ENCODE peak calls at places on chromosome 14, in eight cellular contexts. L is RWPE1; G is effector memory CD8-positive, alpha-beta T cell; R is iPS-NIHi11; J is body of pancreas; W is immature natural killer cell; C is fibroblast of lung; A is hypothalamus. Q is an unnamed sample.

GRCh38 chr14:41604793-41605534 is 1.7 kb upstream of the LRFN5 start:
- DNase-seq in L (no peak), G (no peak), R (peak; percentile 55), J (peak; percentile 53), W (no peak), C (peak; percentile 87), A (no peak), Q (no peak)

GRCh38 chr14:103533137-103533998 is 4.4 kb downstream of the TRMT61A start:
- DNase-seq in L (no peak), G (no peak), R (no peak), J (no peak), W (no peak), C (no peak), A (no peak), Q (no peak)

GRCh38 chr14:47675489-47676300 is at the start of gene MDGA2:
- DNase-seq in L (peak; percentile 3), G (no peak), R (peak; percentile 58), J (no peak), W (no peak), C (no peak), A (no peak), Q (no peak)

GRCh38 chr14:105844810-105845724 is 318.7 kb downstream of the TMEM121 start:
- DNase-seq in L (no peak), G (no peak), R (no peak), J (no peak), W (no peak), C (no peak), A (no peak), Q (no peak)

GRCh38 chr14:38405851-38406630 is 150.1 kb upstream of the CLEC14A start:
- DNase-seq in L (no peak), G (no peak), R (peak; percentile 17), J (no peak), W (no peak), C (peak; percentile 71), A (no peak), Q (no peak)

GRCh38 chr14:20857630-20858261 is 33.4 kb upstream of the RNASE3 start:
- DNase-seq in L (peak; percentile 53), G (peak; percentile 70), R (peak; percentile 72), J (peak; percentile 80), W (peak; percentile 50), C (peak; percentile 51), A (peak; percentile 83), Q (peak; percentile 79)

GRCh38 chr14:99245541-99246511 is 26.2 kb downstream of the BCL11B start:
- DNase-seq in L (no peak), G (peak; percentile 15), R (peak; percentile 89), J (no peak), W (no peak), C (no peak), A (no peak), Q (no peak)

GRCh38 chr14:73833024-73833423 is 18.6 kb upstream of the PTGR2 start:
- DNase-seq in L (no peak), G (no peak), R (no peak), J (no peak), W (no peak), C (peak; percentile 56), A (no peak), Q (no peak)